ENCODE peak calls at places on chromosomes 12 and 14, in eight cellular contexts. L is dorsolateral prefrontal cortex; A is mucosa of gallbladder; T is COR-L47; N is stimulated activated CD8-positive, alpha-beta memory T cell treated with anti-CD3 and anti-CD28 coated beads, Interleukin-15, amount 100 ng/mL, for 48 hours; Q is MM.1S; C is fibroblast of mammary gland; E is lower leg skin. Z is an unnamed sample.
A peak's percentile ranks its signal among the peaks of the same experiment; 100 is the strongest.

GRCh38 chr12:57823908-57824640 is 5.5 kb upstream of the AVIL start:
- DNase-seq in L (no peak), A (no peak), Q (no peak), C (no peak), T (no peak), N (no peak), E (no peak), Z (no peak)

GRCh38 chr14:103141117-103141796 is 18.0 kb downstream of the TNFAIP2 start:
- DNase-seq in E (no peak), L (no peak), Q (peak; percentile 45), T (peak; percentile 83), C (peak; percentile 55), A (no peak), N (no peak), Z (no peak)

GRCh38 chr14:99078426-99078825 is 193.6 kb downstream of the BCL11B start:
- DNase-seq in N (no peak), T (no peak), E (peak; percentile 57), L (no peak), Q (no peak), C (no peak), A (no peak), Z (no peak)

GRCh38 chr14:32846821-32847220 is 91.9 kb upstream of the NPAS3 start:
- DNase-seq in N (no peak), L (no peak), Q (no peak), A (no peak), T (no peak), E (no peak), C (no peak), Z (no peak)

GRCh38 chr12:70365648-70366518 is at the start of gene KCNMB4:
- DNase-seq in N (peak; percentile 74), A (peak; percentile 37), Q (peak; percentile 79), L (peak; percentile 79), E (peak; percentile 87), T (peak; percentile 71), C (no peak), Z (peak; percentile 6)

GRCh38 chr14:26594148-26594547 is 3.7 kb downstream of the NOVA1 start:
- DNase-seq in T (no peak), N (no peak), A (no peak), E (no peak), Q (no peak), L (no peak), C (peak; percentile 27), Z (peak; percentile 64)

GRCh38 chr12:11545438-11546330 is 103.8 kb upstream of the ETV6 start:
- DNase-seq in L (no peak), A (no peak), N (peak; percentile 28), E (no peak), C (no peak), Q (peak; percentile 89), T (no peak), Z (no peak)

GRCh38 chr14:44291516-44291915 is 215.6 kb downstream of the FSCB start:
- DNase-seq in C (no peak), T (no peak), Q (no peak), N (no peak), L (no peak), A (no peak), E (no peak), Z (no peak)

GRCh38 chr12:75558262-75558661 is 46.9 kb upstream of the KRR1 start:
- DNase-seq in N (no peak), T (no peak), L (no peak), A (no peak), E (no peak), C (no peak), Q (no peak), Z (no peak)

GRCh38 chr12:11568762-11569478 is 80.6 kb upstream of the ETV6 start:
- DNase-seq in C (no peak), N (no peak), Q (peak; percentile 26), L (no peak), A (no peak), T (no peak), E (no peak), Z (no peak)

Z was measured in SHP77 treated with DMSO at 0.1 percent for 48 hours.